ENCODE peak calls at places on chromosomes 11 and 22, in four cellular contexts. P, D, T and U are unnamed samples.

GRCh38 chr11:70521475-70522260 is 123.3 kb downstream of the CTTN start:
- DNase-seq in D (no peak), T (no peak), P (no peak), U (no peak)

GRCh38 chr11:59901306-59901705 is 22.7 kb downstream of the OOSP3 start:
- DNase-seq in P (no peak), D (peak), T (no peak), U (no peak)

GRCh38 chr11:85663080-85663729 is 1.7 kb downstream of the CREBZF start:
- DNase-seq in P (no peak), T (no peak), D (no peak), U (no peak)

GRCh38 chr11:130204703-130205095 is 45.1 kb downstream of the ST14 start:
- DNase-seq in D (no peak), T (no peak), P (no peak), U (no peak)

GRCh38 chr11:94731921-94732601 is 36.1 kb upstream of the AMOTL1 start:
- DNase-seq in D (peak), T (no peak), P (no peak), U (no peak)

GRCh38 chr11:122097419-122098001 is 18.5 kb downstream of the BLID start:
- DNase-seq in T (no peak), P (no peak), D (no peak), U (peak)

GRCh38 chr22:25051983-25052710 is 99.6 kb downstream of the KIAA1671 start:
- DNase-seq in T (peak), P (no peak), D (no peak), U (no peak)

GRCh38 chr22:42939451-42939881 is 75.5 kb downstream of the PACSIN2 start:
- DNase-seq in P (no peak), D (peak), T (no peak), U (no peak)

GRCh38 chr11:107769189-107769588 is 57.3 kb upstream of the SLN start:
- DNase-seq in T (no peak), D (no peak), P (no peak), U (no peak)

GRCh38 chr22:44671742-44672141 is 30.3 kb upstream of the PRR5 start:
- DNase-seq in T (no peak), P (no peak), D (peak), U (no peak)

GRCh38 chr11:73862971-73863370 is 13.7 kb downstream of the COA4 start:
- DNase-seq in T (no peak), P (no peak), D (no peak), U (no peak)

GRCh38 chr11:29486301-29486700 is 530.5 kb downstream of the KCNA4 start:
- DNase-seq in P (no peak), D (no peak), T (no peak), U (no peak)

GRCh38 chr22:43884600-43885318 is 7.1 kb downstream of the PNPLA5 start:
- DNase-seq in D (peak), T (peak), P (no peak), U (peak)

GRCh38 chr11:126459691-126460404 is 104.4 kb downstream of the ST3GAL4 start:
- DNase-seq in P (no peak), D (no peak), T (no peak), U (no peak)

GRCh38 chr22:46025973-46026906 is 49.3 kb upstream of the WNT7B start:
- DNase-seq in D (no peak), P (no peak), T (no peak), U (peak)

GRCh38 chr11:114366331-114367243 is 33.7 kb downstream of the C11orf71 start:
- DNase-seq in D (peak), T (no peak), P (no peak), U (no peak)

GRCh38 chr11:71448257-71449161 is at the start of gene DHCR7:
- DNase-seq in D (peak), P (peak), T (peak), U (peak)

GRCh38 chr11:16179668-16180067 is 176.7 kb downstream of the SOX6 start:
- DNase-seq in T (no peak), P (no peak), D (no peak), U (no peak)

GRCh38 chr11:128686045-128686741 is 7.7 kb upstream of the FLI1 start:
- DNase-seq in P (no peak), T (no peak), D (no peak), U (no peak)

GRCh38 chr11:93908689-93909088 is 58.3 kb upstream of the VSTM5 start:
- DNase-seq in T (no peak), D (peak), P (no peak), U (no peak)

GRCh38 chr11:573146-573759 is 3.0 kb upstream of the PHRF1 start:
- DNase-seq in D (no peak), T (no peak), P (no peak), U (no peak)

GRCh38 chr11:117911694-117912093 is 17.5 kb downstream of the TMPRSS13 start:
- DNase-seq in D (no peak), T (no peak), P (no peak), U (no peak)

GRCh38 chr11:27217948-27218410 is 145.0 kb downstream of the CCDC34 start:
- DNase-seq in T (no peak), D (no peak), P (no peak), U (no peak)

GRCh38 chr11:86695391-86695790 is 23.0 kb upstream of the ME3 start:
- DNase-seq in T (no peak), P (no peak), D (no peak), U (no peak)

GRCh38 chr11:69320326-69320725 is 26.4 kb downstream of the MYEOV start:
- DNase-seq in D (no peak), P (no peak), T (no peak), U (no peak)

GRCh38 chr22:38317995-38318715 is 922 bp upstream of the CSNK1E start:
- DNase-seq in T (peak), D (peak), P (no peak), U (peak)

GRCh38 chr11:67486481-67487195 is 3.8 kb downstream of the AIP start:
- DNase-seq in D (no peak), T (no peak), P (no peak), U (no peak)

GRCh38 chr11:86741489-86742435 is 58.6 kb upstream of the PRSS23 start:
- DNase-seq in D (peak), T (no peak), P (no peak), U (no peak)

GRCh38 chr11:116376547-116376946 is 396.2 kb downstream of the BUD13 start:
- DNase-seq in D (no peak), P (no peak), T (no peak), U (no peak)

GRCh38 chr11:72813740-72814138 is 472 bp upstream of the ATG16L2 start:
- DNase-seq in P (no peak), D (peak), T (peak), U (peak)

GRCh38 chr11:111417766-111418435 is 38.8 kb upstream of the POU2AF1 start:
- DNase-seq in P (no peak), T (no peak), D (no peak), U (peak)

GRCh38 chr22:46437990-46438389 is 99.4 kb downstream of the CELSR1 start:
- DNase-seq in P (no peak), T (no peak), D (no peak), U (no peak)

GRCh38 chr11:5488798-5489399 is 414 bp downstream of the OR52D1 start:
- DNase-seq in D (no peak), P (no peak), T (no peak), U (no peak)

GRCh38 chr11:26947379-26947844 is 46.5 kb upstream of the FIBIN start:
- DNase-seq in P (no peak), T (no peak), D (peak), U (peak)

GRCh38 chr11:118705796-118706545 is 26.5 kb upstream of the TREH start:
- DNase-seq in P (no peak), T (no peak), D (no peak), U (no peak)

GRCh38 chr22:45320326-45320976 is 10.7 kb downstream of the FAM118A start:
- DNase-seq in P (no peak), T (no peak), D (no peak), U (peak)

GRCh38 chr11:46916669-46917108 is 1.7 kb downstream of the LRP4 start:
- DNase-seq in T (peak), D (peak), P (no peak), U (no peak)

GRCh38 chr22:32854351-32854804 is 52.9 kb downstream of the TIMP3 start:
- DNase-seq in P (no peak), D (no peak), T (no peak), U (no peak)

GRCh38 chr22:32853662-32854061 is 52.2 kb downstream of the TIMP3 start:
- DNase-seq in P (no peak), D (no peak), T (no peak), U (no peak)

GRCh38 chr22:32850591-32851517 is 49.3 kb downstream of the TIMP3 start:
- DNase-seq in P (no peak), T (peak), D (no peak), U (peak)

GRCh38 chr22:32850157-32850556 is 48.7 kb downstream of the TIMP3 start:
- DNase-seq in D (no peak), T (no peak), P (no peak), U (no peak)

DNA sequence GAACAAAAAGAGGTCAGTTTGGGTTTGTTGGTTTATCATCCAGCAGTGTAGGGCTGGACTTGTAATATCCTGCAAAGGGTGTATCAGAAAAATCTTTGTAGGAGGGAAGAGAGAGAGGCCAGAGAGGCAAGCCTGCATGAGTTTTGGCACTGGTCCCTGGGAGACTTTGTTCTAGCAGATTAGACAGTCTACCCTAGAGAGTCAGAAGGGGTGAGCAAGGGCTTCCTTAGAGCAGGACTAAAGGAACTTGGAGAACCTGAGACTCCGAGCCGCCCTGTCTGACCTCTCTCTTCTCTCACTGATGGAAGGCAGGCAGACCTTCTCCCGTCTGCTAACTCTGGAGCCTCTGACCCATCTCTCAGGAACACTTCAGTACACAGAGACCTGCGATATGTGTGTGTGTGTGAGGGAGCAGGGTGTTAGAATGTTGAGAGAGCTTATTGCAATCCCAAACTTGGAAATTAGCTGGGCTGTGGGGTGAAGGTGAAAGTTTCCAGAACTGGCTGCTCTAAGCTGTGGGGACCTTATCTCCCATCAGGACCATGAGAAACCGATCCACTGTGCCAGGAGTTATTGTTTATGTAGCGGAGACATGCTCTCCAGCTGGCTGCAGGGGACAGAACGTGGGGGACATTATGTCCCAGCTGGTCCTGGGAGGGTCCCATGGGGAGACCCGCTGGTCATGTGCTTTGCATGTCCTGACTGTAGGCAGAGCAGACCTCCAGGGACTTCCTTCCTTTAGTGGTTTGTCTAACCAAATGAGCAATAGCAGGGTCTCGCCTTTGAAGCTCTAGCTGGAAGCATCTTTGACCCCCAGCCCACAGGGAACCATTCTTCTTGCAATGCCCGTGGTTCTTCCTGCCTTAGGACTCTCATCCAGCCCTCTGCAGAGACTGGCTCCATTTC is 51.1 kb downstream of the TIMP3 start:
- DNase-seq in P (no peak), T (no peak), D (no peak), U (peak)
- TF ChIP-seq EP300 in P (no peak), T (peak), D (no peak), U (peak)

GRCh38 chr11:44559207-44559943 is 6.1 kb upstream of the CD82 start:
- DNase-seq in T (no peak), P (peak), D (no peak), U (no peak)

GRCh38 chr11:44557464-44557863 is 8.0 kb upstream of the CD82 start:
- DNase-seq in D (no peak), P (no peak), T (no peak), U (no peak)

GRCh38 chr11:44561275-44561781 is 4.1 kb upstream of the CD82 start:
- DNase-seq in D (no peak), T (no peak), P (no peak), U (no peak)

GRCh38 chr11:44555031-44555800 is 10.2 kb upstream of the CD82 start:
- DNase-seq in T (no peak), D (no peak), P (no peak), U (no peak)

DNA sequence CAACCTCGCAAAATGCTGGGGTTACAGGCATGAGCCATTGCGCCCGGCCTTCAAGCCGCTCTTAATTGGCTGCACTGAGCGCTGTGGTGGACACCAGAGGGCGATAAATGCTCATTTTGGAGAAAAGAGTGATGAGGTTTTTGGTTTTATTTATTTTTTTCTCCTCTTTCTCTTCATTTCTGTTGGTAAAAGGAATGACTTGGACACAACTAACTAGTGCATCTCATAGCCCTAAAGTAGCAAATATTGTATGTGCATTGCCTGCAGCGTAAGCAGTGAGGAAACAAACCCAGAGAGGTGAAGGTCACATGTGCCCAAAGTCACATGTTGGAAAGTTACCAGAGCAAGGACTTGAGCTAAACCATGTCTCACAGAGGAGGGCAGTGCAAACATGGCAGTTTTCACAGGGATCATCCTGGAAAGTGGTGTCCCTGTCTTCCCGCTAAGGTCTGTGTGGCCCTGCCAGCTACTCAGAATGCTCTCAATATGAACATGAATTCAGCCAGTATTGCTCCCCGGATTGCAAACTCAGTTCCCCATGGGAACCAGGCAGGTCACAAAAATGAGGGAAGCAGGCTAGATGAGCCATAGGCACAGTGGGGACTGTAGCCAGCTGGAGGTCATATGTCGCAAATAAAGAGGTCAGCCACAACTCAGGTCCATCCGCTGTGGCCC is 8.6 kb upstream of the CD82 start:
- DNase-seq in D (peak), P (no peak), T (peak), U (peak)
- TF ChIP-seq CTCF in D (peak), P (peak), T (peak), U (peak)

DNA sequence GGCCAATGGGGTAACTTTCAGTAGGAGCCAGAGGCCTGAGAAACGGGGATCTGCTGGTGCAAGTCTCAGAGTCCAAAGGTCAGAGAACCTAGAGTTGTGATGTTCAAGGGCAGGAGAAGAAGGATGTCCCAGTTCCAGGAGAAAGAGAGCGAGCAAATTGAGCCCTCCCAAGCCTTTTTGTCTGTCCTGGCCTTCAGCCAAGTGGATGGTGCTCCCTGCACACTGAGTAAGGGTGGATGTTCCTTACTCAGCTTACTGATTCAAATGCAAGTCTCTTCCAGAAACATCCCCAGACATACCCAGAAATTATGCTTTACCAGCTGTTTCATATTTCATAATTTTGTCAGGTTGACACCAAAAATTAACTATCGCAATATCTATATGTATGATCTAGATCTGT is 87.7 kb upstream of the SLC22A12 start:
- DNase-seq in D (no peak), T (no peak), P (no peak), U (no peak)
- TF ChIP-seq EP300 in D (no peak), T (no peak), P (no peak), U (no peak)

DNA sequence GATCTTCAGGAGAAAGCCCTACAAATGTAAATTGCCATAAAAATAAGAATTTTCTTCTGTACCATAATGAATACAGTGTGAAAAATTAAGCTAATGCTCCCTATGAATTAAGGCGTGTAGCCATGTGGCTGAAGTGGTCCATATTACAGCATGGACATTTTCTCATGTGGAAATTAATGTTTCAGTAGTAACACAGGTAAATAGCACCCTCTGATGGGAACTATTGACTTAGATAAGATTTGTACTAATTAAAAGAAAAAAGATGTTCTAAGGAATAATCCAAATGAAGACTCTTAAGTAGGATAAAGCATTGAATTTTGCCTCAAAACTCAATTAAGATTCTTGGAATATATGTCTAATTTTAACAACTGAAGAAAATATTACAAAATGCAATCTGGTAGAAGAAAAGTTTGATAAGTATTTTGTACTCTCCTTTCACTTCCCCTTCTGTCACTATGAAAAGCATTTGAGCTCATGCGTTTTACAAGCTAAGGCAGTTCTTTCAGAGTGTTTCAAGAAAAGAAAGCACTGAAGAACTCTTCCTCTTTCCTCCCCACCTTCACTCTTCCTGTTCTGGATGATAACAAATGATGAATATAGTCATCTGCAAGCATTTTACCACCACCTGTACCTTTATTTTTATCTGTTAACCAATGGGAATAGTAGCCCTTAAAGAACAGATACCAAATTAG is 9.9 kb upstream of the OR8D2 start:
- DNase-seq in T (no peak), P (no peak), D (no peak), U (no peak)
- TF ChIP-seq CTCF in T (no peak), P (no peak), D (no peak), U (no peak)

GRCh38 chr11:34731596-34731995 is 110.7 kb downstream of the EHF start:
- DNase-seq in P (no peak), T (no peak), D (no peak), U (no peak)

GRCh38 chr11:34728609-34729008 is 107.7 kb downstream of the EHF start:
- DNase-seq in P (no peak), T (no peak), D (no peak), U (no peak)

GRCh38 chr11:34724973-34725372 is 104.1 kb downstream of the EHF start:
- DNase-seq in D (no peak), T (no peak), P (no peak), U (no peak)

GRCh38 chr11:34730544-34731295 is 109.8 kb downstream of the EHF start:
- DNase-seq in T (no peak), P (no peak), D (no peak), U (no peak)

DNA sequence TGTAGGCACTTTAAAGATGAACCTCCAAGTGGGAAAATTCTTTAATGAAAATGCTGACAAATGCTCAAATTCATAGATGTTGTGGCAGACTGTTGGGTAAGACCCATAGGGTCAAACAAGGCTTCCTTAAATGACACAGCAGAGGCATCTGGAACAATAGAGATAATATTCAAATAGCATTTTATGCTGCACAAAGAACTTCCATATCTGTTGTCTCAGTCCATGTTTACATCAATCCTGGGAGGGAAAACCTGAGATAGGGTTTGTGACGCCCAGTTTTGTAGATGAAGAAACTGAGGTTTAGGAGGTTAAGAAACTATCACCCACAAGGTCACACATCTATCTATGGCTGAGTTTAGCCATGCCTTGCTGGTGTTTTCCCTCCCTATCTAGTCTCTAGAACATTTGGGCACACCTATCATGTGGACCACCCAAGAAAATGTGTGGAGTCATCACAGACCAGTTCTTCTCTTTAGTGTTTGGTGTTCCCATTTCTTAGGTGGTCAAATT is 106.4 kb downstream of the EHF start:
- DNase-seq in T (no peak), P (no peak), D (no peak), U (no peak)
- TF ChIP-seq EP300 in T (no peak), P (no peak), D (no peak), U (no peak)